ENCODE peak calls at places on chromosomes 13 and 19, in ten cellular contexts. One of them, this sample, is unnamed.

GRCh38 chr19:16273005-16273404 is 51.6 kb upstream of the KLF2 start:
- DNase-seq in Karpas-422: no peak
- DNase-seq in natural killer cell treated with Interleukin-12 subunit alpha and Interleukin-12 subunit beta and Interleukin-15 and Interleukin-18, amount 100 ng/mL, for 72 hours: no peak
- DNase-seq in EL: no peak
- DNase-seq in activated T-cell treated with anti-CD3 and anti-CD28 coated beads, Interleukin-2, amount 50 U/mL, for 72 hours: no peak
- DNase-seq in C1 segment of cervical spinal cord: no peak
- DNase-seq in memory B cell: no peak
- DNase-seq in mammary epithelial cell: no peak
- DNase-seq in cardiac muscle cell: peak
- DNase-seq in stimulated activated CD4-positive, alpha-beta T cell treated with anti-CD3 and anti-CD28 coated beads, Interleukin-15, amount 100 ng/mL, for 1 hour: no peak
- DNase-seq in this sample: no peak

GRCh38 chr13:23098508-23098907 is 82.3 kb upstream of the SGCG start:
- DNase-seq in stimulated activated CD4-positive, alpha-beta T cell treated with anti-CD3 and anti-CD28 coated beads, Interleukin-15, amount 100 ng/mL, for 1 hour: no peak
- DNase-seq in mammary epithelial cell: no peak
- DNase-seq in activated T-cell treated with anti-CD3 and anti-CD28 coated beads, Interleukin-2, amount 50 U/mL, for 72 hours: no peak
- DNase-seq in cardiac muscle cell: no peak
- DNase-seq in C1 segment of cervical spinal cord: no peak
- DNase-seq in EL: no peak
- DNase-seq in memory B cell: no peak
- DNase-seq in natural killer cell treated with Interleukin-12 subunit alpha and Interleukin-12 subunit beta and Interleukin-15 and Interleukin-18, amount 100 ng/mL, for 72 hours: no peak
- DNase-seq in Karpas-422: no peak
- DNase-seq in this sample: no peak

GRCh38 chr13:69654392-69654791 is 453.2 kb upstream of the ATXN8OS start:
- DNase-seq in memory B cell: no peak
- DNase-seq in activated T-cell treated with anti-CD3 and anti-CD28 coated beads, Interleukin-2, amount 50 U/mL, for 72 hours: no peak
- DNase-seq in cardiac muscle cell: no peak
- DNase-seq in mammary epithelial cell: no peak
- DNase-seq in Karpas-422: no peak
- DNase-seq in natural killer cell treated with Interleukin-12 subunit alpha and Interleukin-12 subunit beta and Interleukin-15 and Interleukin-18, amount 100 ng/mL, for 72 hours: no peak
- DNase-seq in stimulated activated CD4-positive, alpha-beta T cell treated with anti-CD3 and anti-CD28 coated beads, Interleukin-15, amount 100 ng/mL, for 1 hour: no peak
- DNase-seq in C1 segment of cervical spinal cord: no peak
- DNase-seq in EL: no peak
- DNase-seq in this sample: no peak

GRCh38 chr13:78659450-78660110 is 625 bp upstream of the OBI1 start:
- DNase-seq in EL: no peak
- DNase-seq in Karpas-422: no peak
- DNase-seq in C1 segment of cervical spinal cord: no peak
- DNase-seq in stimulated activated CD4-positive, alpha-beta T cell treated with anti-CD3 and anti-CD28 coated beads, Interleukin-15, amount 100 ng/mL, for 1 hour: no peak
- DNase-seq in activated T-cell treated with anti-CD3 and anti-CD28 coated beads, Interleukin-2, amount 50 U/mL, for 72 hours: no peak
- DNase-seq in mammary epithelial cell: peak
- DNase-seq in natural killer cell treated with Interleukin-12 subunit alpha and Interleukin-12 subunit beta and Interleukin-15 and Interleukin-18, amount 100 ng/mL, for 72 hours: no peak
- DNase-seq in cardiac muscle cell: no peak
- DNase-seq in memory B cell: no peak
- DNase-seq in this sample: no peak

GRCh38 chr13:78660130-78660857 is 1.3 kb upstream of the OBI1 start:
- DNase-seq in EL: no peak
- DNase-seq in memory B cell: peak
- DNase-seq in Karpas-422: no peak
- DNase-seq in stimulated activated CD4-positive, alpha-beta T cell treated with anti-CD3 and anti-CD28 coated beads, Interleukin-15, amount 100 ng/mL, for 1 hour: no peak
- DNase-seq in natural killer cell treated with Interleukin-12 subunit alpha and Interleukin-12 subunit beta and Interleukin-15 and Interleukin-18, amount 100 ng/mL, for 72 hours: no peak
- DNase-seq in mammary epithelial cell: no peak
- DNase-seq in activated T-cell treated with anti-CD3 and anti-CD28 coated beads, Interleukin-2, amount 50 U/mL, for 72 hours: peak
- DNase-seq in C1 segment of cervical spinal cord: no peak
- DNase-seq in cardiac muscle cell: no peak
- DNase-seq in this sample: no peak

GRCh38 chr19:47280183-47280797 is 5.6 kb downstream of the INAFM1 start:
- DNase-seq in natural killer cell treated with Interleukin-12 subunit alpha and Interleukin-12 subunit beta and Interleukin-15 and Interleukin-18, amount 100 ng/mL, for 72 hours: no peak
- DNase-seq in cardiac muscle cell: no peak
- DNase-seq in C1 segment of cervical spinal cord: no peak
- DNase-seq in stimulated activated CD4-positive, alpha-beta T cell treated with anti-CD3 and anti-CD28 coated beads, Interleukin-15, amount 100 ng/mL, for 1 hour: peak
- DNase-seq in activated T-cell treated with anti-CD3 and anti-CD28 coated beads, Interleukin-2, amount 50 U/mL, for 72 hours: peak
- DNase-seq in EL: peak
- DNase-seq in Karpas-422: peak
- DNase-seq in mammary epithelial cell: no peak
- DNase-seq in memory B cell: no peak
- DNase-seq in this sample: peak

GRCh38 chr19:57099199-57099661 is 20.6 kb upstream of the USP29 start:
- DNase-seq in C1 segment of cervical spinal cord: peak
- DNase-seq in Karpas-422: peak
- DNase-seq in EL: peak
- DNase-seq in stimulated activated CD4-positive, alpha-beta T cell treated with anti-CD3 and anti-CD28 coated beads, Interleukin-15, amount 100 ng/mL, for 1 hour: peak
- DNase-seq in mammary epithelial cell: peak
- DNase-seq in cardiac muscle cell: peak
- DNase-seq in natural killer cell treated with Interleukin-12 subunit alpha and Interleukin-12 subunit beta and Interleukin-15 and Interleukin-18, amount 100 ng/mL, for 72 hours: no peak
- DNase-seq in activated T-cell treated with anti-CD3 and anti-CD28 coated beads, Interleukin-2, amount 50 U/mL, for 72 hours: peak
- DNase-seq in memory B cell: peak
- DNase-seq in this sample: peak

GRCh38 chr13:67369895-67370660 is 139.9 kb upstream of the PCDH9 start:
- DNase-seq in mammary epithelial cell: peak
- DNase-seq in EL: peak
- DNase-seq in Karpas-422: no peak
- DNase-seq in natural killer cell treated with Interleukin-12 subunit alpha and Interleukin-12 subunit beta and Interleukin-15 and Interleukin-18, amount 100 ng/mL, for 72 hours: no peak
- DNase-seq in memory B cell: no peak
- DNase-seq in stimulated activated CD4-positive, alpha-beta T cell treated with anti-CD3 and anti-CD28 coated beads, Interleukin-15, amount 100 ng/mL, for 1 hour: no peak
- DNase-seq in cardiac muscle cell: no peak
- DNase-seq in C1 segment of cervical spinal cord: no peak
- DNase-seq in activated T-cell treated with anti-CD3 and anti-CD28 coated beads, Interleukin-2, amount 50 U/mL, for 72 hours: no peak
- DNase-seq in this sample: no peak

GRCh38 chr19:33388231-33388816 is 14.8 kb downstream of the CEBPG start:
- DNase-seq in mammary epithelial cell: no peak
- DNase-seq in cardiac muscle cell: no peak
- DNase-seq in EL: no peak
- DNase-seq in C1 segment of cervical spinal cord: no peak
- DNase-seq in memory B cell: no peak
- DNase-seq in natural killer cell treated with Interleukin-12 subunit alpha and Interleukin-12 subunit beta and Interleukin-15 and Interleukin-18, amount 100 ng/mL, for 72 hours: peak
- DNase-seq in Karpas-422: no peak
- DNase-seq in activated T-cell treated with anti-CD3 and anti-CD28 coated beads, Interleukin-2, amount 50 U/mL, for 72 hours: no peak
- DNase-seq in stimulated activated CD4-positive, alpha-beta T cell treated with anti-CD3 and anti-CD28 coated beads, Interleukin-15, amount 100 ng/mL, for 1 hour: no peak
- DNase-seq in this sample: no peak

GRCh38 chr13:111068009-111068350 is 47.1 kb upstream of the ARHGEF7 start:
- DNase-seq in C1 segment of cervical spinal cord: no peak
- DNase-seq in cardiac muscle cell: no peak
- DNase-seq in activated T-cell treated with anti-CD3 and anti-CD28 coated beads, Interleukin-2, amount 50 U/mL, for 72 hours: no peak
- DNase-seq in Karpas-422: no peak
- DNase-seq in mammary epithelial cell: no peak
- DNase-seq in memory B cell: no peak
- DNase-seq in EL: no peak
- DNase-seq in natural killer cell treated with Interleukin-12 subunit alpha and Interleukin-12 subunit beta and Interleukin-15 and Interleukin-18, amount 100 ng/mL, for 72 hours: no peak
- DNase-seq in stimulated activated CD4-positive, alpha-beta T cell treated with anti-CD3 and anti-CD28 coated beads, Interleukin-15, amount 100 ng/mL, for 1 hour: no peak
- DNase-seq in this sample: no peak

This sample was measured in lower lobe of right lung.